ENCODE peak calls at places on chromosomes 6 and 20, in eight cellular contexts. K is left lung, U is psoas muscle, M is testis, O is endothelial cell of umbilical vein, N is H9, X is MM.1S, T is fibroblast of lung. Z is an unnamed sample.

GRCh38 chr6:32945106-32945761 is 4.4 kb upstream of the HLA-DMB start:
- DNase-seq in K (no peak), U (no peak), M (no peak), O (no peak), N (no peak), X (no peak), T (peak; percentile 45), Z (no peak)

GRCh38 chr6:36642913-36643817 is 35.3 kb upstream of the CDKN1A start:
- DNase-seq in K (no peak), U (peak; percentile 87), M (peak; percentile 96), O (peak; percentile 53), N (no peak), X (no peak), T (peak; percentile 86), Z (no peak)

GRCh38 chr6:150998992-150999975 is 133.8 kb downstream of the MTHFD1L start:
- DNase-seq in K (no peak), U (no peak), M (no peak), O (no peak), N (no peak), X (no peak), T (no peak), Z (no peak)

GRCh38 chr20:64166712-64167615 is 2.7 kb downstream of the MYT1 start:
- DNase-seq in K (no peak), U (no peak), M (no peak), O (no peak), N (no peak), X (no peak), T (no peak), Z (no peak)

GRCh38 chr6:150194200-150194599 is 51.4 kb downstream of the PPP1R14C start:
- DNase-seq in K (no peak), U (no peak), M (no peak), O (no peak), N (no peak), X (no peak), T (no peak), Z (no peak)

GRCh38 chr6:2147737-2148448 is 97.5 kb downstream of the GMDS start:
- DNase-seq in K (no peak), U (no peak), M (no peak), O (no peak), N (no peak), X (no peak), T (peak; percentile 48), Z (no peak)

GRCh38 chr6:169766232-169766631 is 14.8 kb downstream of the ERMARD start:
- DNase-seq in K (no peak), U (no peak), M (no peak), O (no peak), N (no peak), X (no peak), T (no peak), Z (no peak)

GRCh38 chr6:30100585-30101422 is 12.1 kb downstream of the TRIM31 start:
- DNase-seq in K (peak; percentile 89), U (peak; percentile 40), M (peak; percentile 65), O (no peak), N (peak; percentile 61), X (no peak), T (no peak), Z (no peak)

GRCh38 chr20:36153754-36154695 is 515 bp upstream of the EPB41L1 start:
- DNase-seq in K (peak; percentile 94), U (peak; percentile 87), M (peak; percentile 90), O (peak; percentile 56), N (peak; percentile 85), X (peak; percentile 62), T (peak; percentile 68), Z (peak; percentile 22)

GRCh38 chr6:16198061-16198705 is 40.2 kb upstream of the GMPR start:
- DNase-seq in K (peak; percentile 66), U (no peak), M (no peak), O (no peak), N (no peak), X (no peak), T (no peak), Z (no peak)

GRCh38 chr6:17355404-17355774 is 38.0 kb upstream of the CAP2 start:
- DNase-seq in K (no peak), U (no peak), M (no peak), O (no peak), N (no peak), X (no peak), T (no peak), Z (no peak)

GRCh38 chr6:14026831-14027539 is 90.6 kb upstream of the CD83 start:
- DNase-seq in K (no peak), U (no peak), M (no peak), O (peak; percentile 38), N (no peak), X (no peak), T (peak; percentile 72), Z (no peak)

GRCh38 chr6:151481752-151482151 is 12.1 kb upstream of the CCDC170 start:
- DNase-seq in K (no peak), U (no peak), M (no peak), O (peak; percentile 53), N (no peak), X (no peak), T (no peak), Z (no peak)

GRCh38 chr6:143238306-143238705 is 177.6 kb downstream of the AIG1 start:
- DNase-seq in K (no peak), U (no peak), M (no peak), O (no peak), N (no peak), X (no peak), T (no peak), Z (no peak)

GRCh38 chr6:19892250-19892649 is 55.1 kb downstream of the ID4 start:
- DNase-seq in K (peak; percentile 68), U (no peak), M (peak; percentile 21), O (no peak), N (no peak), X (no peak), T (no peak), Z (no peak)

GRCh38 chr6:118724211-118724610 is 72.8 kb upstream of the CEP85L start:
- DNase-seq in K (no peak), U (no peak), M (no peak), O (no peak), N (no peak), X (peak; percentile 63), T (peak; percentile 66), Z (no peak)

GRCh38 chr6:3015144-3015543 is 15.4 kb downstream of the NQO2 start:
- DNase-seq in K (no peak), U (no peak), M (no peak), O (no peak), N (no peak), X (no peak), T (no peak), Z (no peak)

GRCh38 chr20:22099348-22099747 is 393.9 kb downstream of the PAX1 start:
- DNase-seq in K (no peak), U (no peak), M (no peak), O (no peak), N (no peak), X (peak; percentile 82), T (no peak), Z (no peak)

GRCh38 chr6:10217111-10217510 is 197.8 kb downstream of the TFAP2A start:
- DNase-seq in K (no peak), U (no peak), M (no peak), O (no peak), N (no peak), X (no peak), T (no peak), Z (no peak)

GRCh38 chr6:71457883-71458282 is 169.3 kb downstream of the OGFRL1 start:
- DNase-seq in K (peak; percentile 8), U (no peak), M (no peak), O (peak; percentile 14), N (no peak), X (peak; percentile 21), T (no peak), Z (no peak)

GRCh38 chr6:14748679-14749078 is 497.2 kb upstream of the JARID2 start:
- DNase-seq in K (no peak), U (no peak), M (no peak), O (no peak), N (no peak), X (no peak), T (no peak), Z (no peak)

GRCh38 chr6:6712979-6713514 is 124.5 kb downstream of the LY86 start:
- DNase-seq in K (peak; percentile 81), U (no peak), M (no peak), O (no peak), N (no peak), X (no peak), T (peak; percentile 12), Z (no peak)

DNA sequence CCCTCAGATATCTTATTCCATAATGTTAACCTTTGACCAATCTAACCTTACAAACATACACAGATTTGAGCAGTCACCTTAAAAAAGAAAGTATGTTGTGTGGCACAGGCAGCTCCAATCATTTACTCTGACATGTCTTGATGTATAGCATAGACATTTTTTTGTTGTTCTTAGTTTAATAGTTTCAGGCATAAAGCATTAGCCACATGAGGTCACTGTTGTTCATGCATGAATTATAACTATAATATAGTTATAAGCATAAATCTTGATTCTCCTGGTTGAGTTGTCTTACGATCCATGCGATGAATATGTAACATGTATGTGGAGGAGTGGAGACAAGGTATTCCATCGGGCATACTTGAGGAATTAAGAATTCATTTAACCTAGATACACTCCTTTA is 26.1 kb upstream of the NKAIN2 start:
- DNase-seq in K (no peak), U (no peak), M (no peak), O (peak; percentile 46), N (no peak), X (peak; percentile 35), T (no peak), Z (no peak)
- TF ChIP-seq CTCF in K (no peak), U (peak; percentile 33), M (no peak), O (no peak), N (no peak), X (peak; percentile 42), T (peak; percentile 40), Z (no peak)

DNA sequence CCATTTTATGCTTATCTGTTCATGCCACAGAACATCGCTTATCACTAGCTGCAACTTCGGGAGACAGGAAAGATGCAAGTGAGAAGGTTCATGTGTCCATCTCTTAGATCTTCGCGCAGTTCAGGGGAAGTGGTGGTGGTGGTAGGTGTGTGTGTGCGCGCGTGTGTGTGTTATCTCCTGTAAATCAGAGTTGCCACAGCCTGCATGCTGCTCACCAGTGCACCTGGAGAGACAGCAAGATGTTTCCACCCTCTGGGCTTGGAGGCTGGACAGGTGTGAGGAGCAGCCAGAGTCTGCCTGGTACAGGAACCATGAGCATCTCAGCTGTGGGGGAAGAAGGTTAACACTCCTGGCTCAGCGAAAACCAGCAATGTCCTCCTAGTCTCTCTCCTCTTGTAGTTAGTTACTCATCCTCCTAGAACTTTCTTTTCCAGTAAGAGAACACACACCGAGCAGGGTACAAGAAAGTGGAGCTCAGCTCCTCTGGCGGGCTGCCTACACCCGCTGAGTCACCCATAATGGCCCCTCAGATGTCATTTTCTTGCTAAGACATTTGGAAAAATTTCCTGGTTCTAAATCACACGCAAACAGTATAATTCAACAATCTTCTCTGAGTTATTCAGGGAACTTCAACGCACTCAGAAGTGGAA is 5.1 kb upstream of the TUBB1 start:
- DNase-seq in K (no peak), U (no peak), M (peak; percentile 11), O (no peak), N (no peak), X (no peak), T (peak; percentile 78), Z (no peak)
- H3K27ac ChIP-seq in K (no peak overlapping the region), U (no peak overlapping the region), M (no peak overlapping the region), O (no peak overlapping the region), N (no peak overlapping the region), X (no peak overlapping the region), T (no peak overlapping the region), Z (no peak overlapping the region)

GRCh38 chr6:29008089-29008488 is 3.0 kb upstream of the ZNF311 start:
- DNase-seq in K (no peak), U (no peak), M (no peak), O (no peak), N (no peak), X (no peak), T (no peak), Z (no peak)
- H3K9me3 ChIP-seq in K (no peaks in the 10 kb centered on the region), U (no peaks in the 10 kb centered on the region), M (no peaks in the 10 kb centered on the region), O (no peaks in the 10 kb centered on the region), N (no peaks in the 10 kb centered on the region), X (no peaks in the 10 kb centered on the region), T (no peaks in the 10 kb centered on the region), Z (no peaks in the 10 kb centered on the region)

GRCh38 chr6:105644073-105644489 is 241.2 kb upstream of the PREP start:
- DNase-seq in K (no peak), U (no peak), M (no peak), O (no peak), N (no peak), X (no peak), T (peak; percentile 5), Z (no peak)
- TF ChIP-seq CTCF in K (no peak), U (no peak), M (no peak), O (no peak), N (no peak), X (peak; percentile 6), T (no peak), Z (no peak)

Z was measured in CD4-positive, alpha-beta T cell.